ENCODE peak calls at places on chromosomes 4 and X, in eight cellular contexts. Q is transverse colon, B is tibial artery, I is heart right ventricle, O is mucosa of descending colon, H is adrenal gland, D is hepatocyte, V is mammary epithelial cell. E is an unnamed sample. For H3K9me3 and H3K36me3, the result is how much of the 10 kb centered on the place peaks cover.

GRCh38 chr4:71272976-71273375 is 65.8 kb upstream of the SLC4A4 start:
- DNase-seq in Q (no peak), B (no peak), I (no peak), O (no peak), H (no peak), D (no peak), V (no peak), E (no peak)

GRCh38 chrX:147565239-147565638 is 346.5 kb upstream of the FMR1 start:
- DNase-seq in Q (no peak), B (no peak), I (no peak), O (no peak), H (no peak), D (no peak), V (no peak), E (no peak)

GRCh38 chrX:147917700-147918694 is 6.3 kb downstream of the FMR1 start:
- DNase-seq in Q (no peak), B (no peak), I (no peak), O (no peak), H (no peak), D (no peak), V (no peak), E (no peak)

GRCh38 chr4:84870398-84871163 is 95.9 kb downstream of the WDFY3 start:
- DNase-seq in Q (no peak), B (no peak), I (no peak), O (no peak), H (no peak), D (peak), V (peak), E (no peak)

GRCh38 chr4:7470111-7470510 is 35.4 kb upstream of the PSAPL1 start:
- DNase-seq in Q (no peak), B (no peak), I (no peak), O (no peak), H (no peak), D (no peak), V (no peak), E (no peak)

GRCh38 chrX:127877358-127877757 is 174.8 kb downstream of the ACTRT1 start:
- DNase-seq in Q (no peak), B (no peak), I (no peak), O (no peak), H (no peak), D (no peak), V (no peak), E (no peak)

GRCh38 chr4:148341980-148342800 is 100.0 kb downstream of the NR3C2 start:
- DNase-seq in Q (no peak), B (no peak), I (no peak), O (no peak), H (no peak), D (no peak), V (no peak), E (no peak)

GRCh38 chrX:109940411-109940810 is 62.5 kb upstream of the TMEM164 start:
- DNase-seq in Q (no peak), B (no peak), I (no peak), O (no peak), H (no peak), D (no peak), V (no peak), E (no peak)

GRCh38 chr4:147479817-147480216 is 1.1 kb upstream of the EDNRA start:
- DNase-seq in Q (no peak), B (peak), I (peak), O (no peak), H (peak), D (no peak), V (peak), E (peak)

GRCh38 chrX:68677998-68678397 is 30.5 kb downstream of the STARD8 start:
- DNase-seq in Q (no peak), B (no peak), I (no peak), O (no peak), H (no peak), D (no peak), V (no peak), E (no peak)

GRCh38 chr4:171279131-171279530 is 534.1 kb upstream of the GALNTL6 start:
- DNase-seq in Q (no peak), B (no peak), I (no peak), O (no peak), H (no peak), D (no peak), V (no peak), E (no peak)

GRCh38 chr4:6109842-6110560 is 90.3 kb downstream of the JAKMIP1 start:
- DNase-seq in Q (peak), B (no peak), I (no peak), O (peak), H (no peak), D (peak), V (peak), E (no peak)

GRCh38 chr4:189021831-189022230 is 882.6 kb downstream of the TRIML1 start:
- DNase-seq in Q (no peak), B (no peak), I (no peak), O (no peak), H (peak), D (peak), V (no peak), E (no peak)

GRCh38 chr4:164924670-164925238 is 47.8 kb downstream of the APELA start:
- DNase-seq in Q (no peak), B (no peak), I (no peak), O (no peak), H (no peak), D (no peak), V (no peak), E (no peak)

GRCh38 chr4:14465498-14465897 is 536.8 kb upstream of the CPEB2 start:
- DNase-seq in Q (no peak), B (no peak), I (peak), O (no peak), H (no peak), D (no peak), V (no peak), E (no peak)

GRCh38 chr4:73451404-73451803 is 15.4 kb downstream of the AFP start:
- DNase-seq in Q (no peak), B (no peak), I (no peak), O (no peak), H (no peak), D (no peak), V (no peak), E (peak)

GRCh38 chr4:15793506-15794363 is 15.6 kb downstream of the CD38 start:
- DNase-seq in Q (no peak), B (no peak), I (no peak), O (no peak), H (no peak), D (no peak), V (peak), E (no peak)

GRCh38 chr4:159374749-159375535 is 272.1 kb downstream of the RAPGEF2 start:
- DNase-seq in Q (no peak), B (no peak), I (no peak), O (no peak), H (no peak), D (no peak), V (no peak), E (no peak)

GRCh38 chr4:25667931-25668557 is 12.4 kb downstream of the SLC34A2 start:
- DNase-seq in Q (peak), B (no peak), I (no peak), O (peak), H (no peak), D (peak), V (no peak), E (peak)

GRCh38 chrX:74248889-74249288 is 55.1 kb upstream of the ZCCHC13 start:
- DNase-seq in Q (peak), B (peak), I (peak), O (peak), H (no peak), D (peak), V (no peak), E (no peak)

GRCh38 chr4:21801661-21802355 is 146.8 kb downstream of the KCNIP4 start:
- DNase-seq in Q (no peak), B (no peak), I (no peak), O (no peak), H (no peak), D (no peak), V (no peak), E (no peak)

GRCh38 chrX:130159776-130160175 is 5.9 kb downstream of the AIFM1 start:
- DNase-seq in Q (no peak), B (no peak), I (no peak), O (no peak), H (no peak), D (no peak), V (no peak), E (no peak)

GRCh38 chr4:102405706-102406510 is 60.6 kb upstream of the SLC39A8 start:
- DNase-seq in Q (no peak), B (no peak), I (no peak), O (no peak), H (no peak), D (no peak), V (no peak), E (no peak)

GRCh38 chr4:155007660-155008176 is 200.7 kb upstream of the NPY2R start:
- DNase-seq in Q (no peak), B (no peak), I (no peak), O (no peak), H (no peak), D (no peak), V (no peak), E (no peak)

GRCh38 chr4:154982187-154983047 is 201.3 kb downstream of the RBM46 start:
- DNase-seq in Q (peak), B (peak), I (peak), O (peak), H (peak), D (peak), V (peak), E (peak)

GRCh38 chrX:45807572-45808425 is 607.1 kb upstream of the DIPK2B start:
- DNase-seq in Q (no peak), B (no peak), I (no peak), O (no peak), H (no peak), D (peak), V (peak), E (no peak)

GRCh38 chrX:107576392-107576791 is 51.9 kb upstream of the PRPS1 start:
- DNase-seq in Q (no peak), B (no peak), I (no peak), O (no peak), H (no peak), D (no peak), V (no peak), E (no peak)

DNA sequence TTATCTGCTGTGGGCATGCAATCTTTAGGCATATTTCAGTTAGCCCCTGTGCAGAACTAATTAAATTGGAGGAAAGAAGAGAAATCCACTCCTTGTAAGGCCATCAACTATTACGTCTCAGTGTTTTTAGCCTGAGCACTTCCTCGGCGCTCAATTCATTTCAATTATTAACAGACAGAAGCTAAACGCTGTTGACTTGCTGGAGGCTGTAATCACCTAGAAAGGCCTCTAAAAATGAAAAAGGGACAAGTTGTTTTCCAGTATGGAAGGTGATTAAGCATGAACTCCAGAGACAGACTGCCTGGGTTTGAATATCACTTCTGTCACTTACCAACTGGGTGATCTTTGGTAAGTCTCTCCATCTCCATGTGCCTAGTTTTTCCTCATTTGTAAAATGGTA is 59.6 kb downstream of the LEF1 start:
- DNase-seq in Q (no peak), B (no peak), I (no peak), O (no peak), H (no peak), D (no peak), V (no peak), E (no peak)
- H3K4me3 ChIP-seq in Q (no peak), B (no peak), I (no peak), O (no peak), H (no peak), D (no peak), V (no peak), E (no peak)

GRCh38 chr4:188091-188490 is 63.8 kb downstream of the ZNF718 start:
- DNase-seq in Q (no peak), B (no peak), I (no peak), O (no peak), H (no peak), D (no peak), V (no peak), E (no peak)
- H3K9me3 ChIP-seq in Q (half or more), B (under half), I (under half), O (half or more), H (under half), D (under half), V (under half), E (under half)

GRCh38 chr4:2250764-2251072 is 8.8 kb upstream of the HAUS3 start:
- DNase-seq in Q (no peak), B (no peak), I (no peak), O (no peak), H (no peak), D (peak), V (no peak), E (no peak)
- H3K36me3 ChIP-seq in Q (under half), B (under half), I (under half), O (under half), H (half or more), D (under half), V (under half), E (under half)

GRCh38 chr4:123599920-123600394 is 203.4 kb downstream of the SPRY1 start:
- DNase-seq in Q (peak), B (peak), I (peak), O (peak), H (peak), D (peak), V (no peak), E (no peak)
- H3K4me3 ChIP-seq in Q (no peak), B (no peak), I (no peak), O (no peak), H (no peak), D (no peak), V (no peak), E (no peak)

DNA sequence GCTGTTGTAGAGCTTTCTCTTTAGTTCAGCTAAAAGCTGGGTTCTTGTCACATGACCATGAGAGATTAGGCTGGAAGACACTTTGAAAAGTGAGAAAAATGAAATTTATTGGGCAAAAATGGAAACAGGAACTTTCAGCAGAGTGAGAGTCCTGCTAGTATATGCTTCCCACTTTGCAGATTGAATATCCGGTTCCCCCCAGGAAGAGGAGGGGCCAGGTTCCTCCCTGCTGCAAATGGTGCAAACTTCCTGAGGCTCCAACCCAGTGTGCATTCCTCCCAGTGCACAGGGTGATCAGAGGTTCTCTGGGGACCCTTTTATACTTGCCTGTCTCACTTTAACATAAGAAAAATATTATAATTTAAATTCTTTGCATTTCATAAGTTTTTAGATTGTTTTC is 119.9 kb upstream of the SPIN4 start:
- DNase-seq in Q (no peak), B (no peak), I (no peak), O (no peak), H (no peak), D (no peak), V (no peak), E (no peak)
- H3K9me3 ChIP-seq in Q (under half), B (under half), I (under half), O (under half), H (under half), D (under half), V (under half), E (under half)

DNA sequence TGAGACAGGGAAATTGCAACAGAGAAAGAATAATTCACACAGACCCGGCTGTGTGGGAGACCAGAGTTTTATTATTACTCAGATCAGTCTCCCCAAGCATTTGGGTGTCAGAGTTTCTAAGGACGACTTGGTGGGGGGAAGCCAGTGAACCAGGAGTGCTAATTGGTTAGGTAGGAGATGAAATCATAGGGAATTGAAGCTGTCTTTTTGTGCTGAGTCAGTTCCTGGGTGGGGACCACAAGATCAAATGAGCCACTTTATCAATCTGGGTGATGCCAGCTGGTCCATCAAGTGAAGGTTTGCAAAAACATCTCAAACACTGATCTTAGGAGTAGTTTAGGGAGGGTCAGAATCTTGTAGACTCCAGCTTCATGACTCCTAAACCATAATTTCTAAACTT is 560.7 kb downstream of the ADGRL3 start:
- DNase-seq in Q (no peak), B (no peak), I (no peak), O (no peak), H (no peak), D (no peak), V (no peak), E (no peak)
- H3K36me3 ChIP-seq in Q (under half), B (under half), I (under half), O (under half), H (under half), D (under half), V (under half), E (under half)

GRCh38 chr4:186825069-186825468 is 101.4 kb upstream of the FAT1 start:
- DNase-seq in Q (no peak), B (no peak), I (no peak), O (no peak), H (no peak), D (no peak), V (no peak), E (no peak)
- H3K4me3 ChIP-seq in Q (no peak), B (no peak), I (no peak), O (no peak), H (no peak), D (no peak), V (no peak), E (no peak)

GRCh38 chrX:142251202-142251601 is 46.1 kb upstream of the MAGEC2 start:
- DNase-seq in Q (no peak), B (no peak), I (no peak), O (no peak), H (no peak), D (no peak), V (no peak), E (peak)
- H3K9me3 ChIP-seq in Q (under half), B (under half), I (under half), O (under half), H (under half), D (under half), V (under half), E (under half)

GRCh38 chr4:143294310-143294709 is 42.4 kb upstream of the GAB1 start:
- DNase-seq in Q (peak), B (peak), I (peak), O (peak), H (peak), D (peak), V (no peak), E (peak)

GRCh38 chr4:143300860-143301259 is 35.8 kb upstream of the GAB1 start:
- DNase-seq in Q (no peak), B (no peak), I (no peak), O (no peak), H (no peak), D (no peak), V (peak), E (no peak)

GRCh38 chr4:143292858-143293257 is 43.8 kb upstream of the GAB1 start:
- DNase-seq in Q (no peak), B (no peak), I (no peak), O (no peak), H (no peak), D (no peak), V (no peak), E (no peak)

GRCh38 chr4:143294710-143295109 is 42.0 kb upstream of the GAB1 start:
- DNase-seq in Q (no peak), B (no peak), I (no peak), O (no peak), H (no peak), D (no peak), V (no peak), E (no peak)

GRCh38 chr4:143296397-143297067 is 40.1 kb upstream of the GAB1 start:
- DNase-seq in Q (no peak), B (no peak), I (no peak), O (no peak), H (no peak), D (no peak), V (no peak), E (no peak)
- H3K36me3 ChIP-seq in Q (under half), B (under half), I (under half), O (under half), H (under half), D (under half), V (under half), E (under half)

E was measured in MG63.